ENCODE peak calls at places on chromosomes 11 and 22, in seven cellular contexts. O, L, F, Z, H, A and J are unnamed samples.

GRCh38 chr11:69301033-69301490 is 7.1 kb downstream of the MYEOV start:
- DNase-seq in O (no peak), L (no peak), F (no peak), Z (no peak), H (no peak), A (no peak), J (no peak)

GRCh38 chr11:2736577-2737225 is 36.9 kb upstream of the KCNQ1OT1 start:
- DNase-seq in O (peak), L (no peak), F (no peak), Z (no peak), H (no peak), A (no peak), J (no peak)

GRCh38 chr22:22870577-22871398 is 16.8 kb upstream of the IGLL5 start:
- DNase-seq in O (no peak), L (no peak), F (no peak), Z (no peak), H (peak), A (no peak), J (no peak)

GRCh38 chr11:127895776-127896175 is 691.6 kb downstream of the ETS1 start:
- DNase-seq in O (no peak), L (no peak), F (no peak), Z (no peak), H (no peak), A (no peak), J (no peak)

GRCh38 chr11:79087238-79087956 is 353.4 kb downstream of the TENM4 start:
- DNase-seq in O (no peak), L (no peak), F (no peak), Z (peak), H (peak), A (no peak), J (peak)

GRCh38 chr22:32204856-32205722 is at the start of gene RFPL2:
- DNase-seq in O (peak), L (no peak), F (peak), Z (no peak), H (peak), A (no peak), J (no peak)

GRCh38 chr11:129766858-129767604 is 48.6 kb upstream of the TMEM45B start:
- DNase-seq in O (peak), L (no peak), F (no peak), Z (no peak), H (peak), A (peak), J (no peak)

GRCh38 chr22:31271485-31271884 is 20.8 kb downstream of the PIK3IP1 start:
- DNase-seq in O (no peak), L (no peak), F (no peak), Z (peak), H (no peak), A (no peak), J (peak)

GRCh38 chr11:429931-430456 is 11.8 kb downstream of the ANO9 start:
- DNase-seq in O (no peak), L (no peak), F (no peak), Z (no peak), H (peak), A (no peak), J (no peak)

GRCh38 chr11:96424693-96425092 is 34.9 kb downstream of the JRKL start:
- DNase-seq in O (no peak), L (no peak), F (no peak), Z (peak), H (peak), A (no peak), J (peak)

GRCh38 chr11:16873289-16873688 is 134.8 kb downstream of the C11orf58 start:
- DNase-seq in O (no peak), L (no peak), F (no peak), Z (no peak), H (peak), A (no peak), J (no peak)

GRCh38 chr22:24752091-24752623 is 22.4 kb downstream of the PIWIL3 start:
- DNase-seq in O (no peak), L (no peak), F (no peak), Z (no peak), H (no peak), A (no peak), J (no peak)

GRCh38 chr22:17781319-17782031 is 7.2 kb upstream of the BID start:
- DNase-seq in O (peak), L (no peak), F (no peak), Z (peak), H (no peak), A (peak), J (peak)

GRCh38 chr22:23035557-23036277 is 34.6 kb upstream of the GNAZ start:
- DNase-seq in O (peak), L (no peak), F (no peak), Z (no peak), H (no peak), A (no peak), J (no peak)

GRCh38 chr22:24894220-24894975 is 52.1 kb downstream of the LHFPL7 start:
- DNase-seq in O (peak), L (no peak), F (peak), Z (peak), H (peak), A (peak), J (peak)